ENCODE peak calls at places on chromosomes 16 and 17, in nine cellular contexts. L is fibroblast of lung; E is effector CD4-positive, alpha-beta T cell; X is neural crest cell; M is activated CD4-positive, alpha-beta T cell treated with anti-CD3 and anti-CD28 coated beads for 36 hours; D is activated T-helper 9 cell treated with anti-CD3 and anti-CD28 coated beads, Interleukin-2, amount 50 U/mL, for 16 hours; C is T47D; Q is cardiac muscle cell; N is AG08395. H is an unnamed sample.

GRCh38 chr16:81711609-81712329 is 67.3 kb upstream of the PLCG2 start:
- DNase-seq in N (peak), E (no peak), M (no peak), X (peak), Q (no peak), C (no peak), L (peak), D (no peak), H (peak)

GRCh38 chr17:37791434-37791833 is 46.6 kb upstream of the HNF1B start:
- DNase-seq in N (peak), D (no peak), Q (no peak), C (no peak), M (peak), L (peak), X (no peak), E (peak), H (no peak)

GRCh38 chr17:42561908-42562844 is at the start of gene COASY:
- DNase-seq in M (peak), L (peak), X (peak), E (peak), Q (peak), D (peak), N (peak), C (peak), H (peak)

GRCh38 chr16:68126395-68126794 is 41.2 kb downstream of the NFATC3 start:
- DNase-seq in M (no peak), C (no peak), D (no peak), Q (no peak), X (no peak), L (no peak), N (no peak), E (no peak), H (no peak)

GRCh38 chr16:27596411-27596810 is 46.5 kb downstream of the KATNIP start:
- DNase-seq in D (no peak), E (no peak), L (no peak), Q (no peak), C (no peak), M (no peak), X (no peak), N (no peak), H (no peak)

GRCh38 chr17:33680479-33680878 is 387.4 kb upstream of the ASIC2 start:
- DNase-seq in L (no peak), X (no peak), D (no peak), M (no peak), E (no peak), Q (no peak), C (no peak), N (no peak), H (no peak)

GRCh38 chr17:16950488-16950887 is 21.4 kb downstream of the TNFRSF13B start:
- DNase-seq in N (no peak), M (no peak), L (no peak), C (no peak), E (no peak), Q (no peak), D (no peak), X (no peak), H (no peak)

GRCh38 chr16:75088934-75089333 is 27.6 kb downstream of the LDHD start:
- DNase-seq in C (no peak), X (no peak), E (no peak), L (no peak), D (no peak), N (no peak), M (no peak), Q (no peak), H (no peak)

GRCh38 chr17:38416840-38417209 is 11.4 kb upstream of the ARHGAP23 start:
- DNase-seq in X (no peak), D (no peak), N (no peak), Q (no peak), L (no peak), C (no peak), M (no peak), E (no peak), H (no peak)

GRCh38 chr17:64126918-64127317 is 3.0 kb downstream of the ERN1 start:
- DNase-seq in M (no peak), L (no peak), N (no peak), C (no peak), X (no peak), D (no peak), E (no peak), Q (no peak), H (no peak)

GRCh38 chr17:48127371-48128051 is 19.9 kb downstream of the SNX11 start:
- DNase-seq in C (no peak), X (no peak), N (peak), L (no peak), D (no peak), M (no peak), E (no peak), Q (no peak), H (no peak)

GRCh38 chr17:39122982-39123381 is 28.5 kb downstream of the PLXDC1 start:
- DNase-seq in X (no peak), L (no peak), C (no peak), D (no peak), Q (no peak), E (no peak), M (no peak), N (no peak), H (no peak)

GRCh38 chr17:17946104-17946503 is 26.1 kb downstream of the TOM1L2 start:
- DNase-seq in X (no peak), M (no peak), L (no peak), N (no peak), C (no peak), Q (no peak), D (no peak), E (no peak), H (no peak)

GRCh38 chr17:56158344-56158743 is 5.1 kb downstream of the ANKFN1 start:
- DNase-seq in Q (no peak), E (no peak), C (no peak), D (no peak), L (no peak), X (no peak), M (no peak), N (no peak), H (no peak)

GRCh38 chr17:57948555-57949420 is 6.4 kb downstream of the CUEDC1 start:
- DNase-seq in M (no peak), N (peak), X (no peak), L (peak), D (no peak), E (no peak), Q (no peak), C (peak), H (no peak)

GRCh38 chr17:17416007-17416399 is 60.8 kb upstream of the MED9 start:
- DNase-seq in N (peak), M (peak), Q (peak), L (peak), E (no peak), D (no peak), X (peak), C (peak), H (no peak)

GRCh38 chr16:84617068-84617630 is 729 bp downstream of the COTL1 start:
- DNase-seq in Q (no peak), M (peak), E (no peak), N (no peak), L (no peak), C (peak), X (no peak), D (no peak), H (no peak)

GRCh38 chr16:52050418-52050817 is 496.5 kb downstream of the TOX3 start:
- DNase-seq in D (no peak), N (no peak), E (no peak), X (no peak), C (no peak), Q (no peak), L (peak), M (no peak), H (no peak)

GRCh38 chr17:50939795-50940684 is 73.9 kb upstream of the TOB1 start:
- DNase-seq in M (no peak), Q (no peak), X (no peak), C (no peak), L (no peak), N (no peak), D (no peak), E (no peak), H (no peak)

GRCh38 chr16:85396879-85397871 is 215.9 kb upstream of the GSE1 start:
- DNase-seq in M (peak), Q (no peak), D (no peak), X (no peak), E (no peak), N (no peak), C (no peak), L (no peak), H (no peak)

GRCh38 chr16:64381979-64382378 is 739.9 kb downstream of the CDH11 start:
- DNase-seq in C (no peak), D (no peak), E (no peak), M (no peak), Q (no peak), N (no peak), X (no peak), L (no peak), H (no peak)

GRCh38 chr17:75319818-75320691 is 30.8 kb upstream of the SLC25A19 start:
- DNase-seq in L (peak), D (no peak), Q (no peak), N (peak), E (no peak), X (no peak), M (no peak), C (no peak), H (no peak)

GRCh38 chr16:1152123-1152638 is 725 bp upstream of the CACNA1H start:
- DNase-seq in C (no peak), Q (peak), L (no peak), E (peak), X (peak), M (peak), D (peak), N (no peak), H (no peak)

GRCh38 chr16:59683709-59684108 is 949.6 kb upstream of the GOT2 start:
- DNase-seq in X (no peak), M (no peak), C (no peak), E (no peak), N (no peak), D (no peak), Q (no peak), L (no peak), H (no peak)

GRCh38 chr16:71917900-71918299 is 22.6 kb downstream of the IST1 start:
- DNase-seq in Q (no peak), X (no peak), N (peak), C (no peak), L (peak), M (no peak), D (no peak), E (no peak), H (peak)

H was measured in retinal pigment epithelial cell.